ENCODE peak calls at places on chromosomes 6 and 20, in eight cellular contexts. M is EL; F is adrenal gland; L is stimulated activated CD4-positive, alpha-beta T cell treated with anti-CD3 and anti-CD28 coated beads, Interleukin-12 subunit alpha, Interleukin-12 subunit beta, amount 100 ng/mL, for 48 hours; B is amniotic epithelial cell; U is NCI-H1105; C is HFF-Myc; S is effector CD4-positive, alpha-beta T cell. Z is an unnamed sample.

GRCh38 chr6:11161031-11161966 is 49.8 kb upstream of the ERVFRD-1 start:
- DNase-seq in M (peak), F (no peak), L (no peak), B (no peak), U (no peak), C (no peak), S (no peak), Z (no peak)

GRCh38 chr20:46230811-46231282 is 77.5 kb downstream of the CDH22 start:
- DNase-seq in M (peak), F (no peak), L (no peak), B (peak), U (no peak), C (no peak), S (no peak), Z (no peak)

GRCh38 chr6:1286972-1287600 is 24.8 kb upstream of the FOXQ1 start:
- DNase-seq in M (peak), F (no peak), L (no peak), B (peak), U (no peak), C (no peak), S (no peak), Z (peak)

GRCh38 chr20:13922241-13922640 is 68.2 kb downstream of the SEL1L2 start:
- DNase-seq in M (no peak), F (no peak), L (no peak), B (no peak), U (no peak), C (no peak), S (no peak), Z (no peak)

GRCh38 chr6:144335315-144335861 is 50.3 kb downstream of the UTRN start:
- DNase-seq in M (no peak), F (no peak), L (no peak), B (no peak), U (peak), C (no peak), S (no peak), Z (no peak)

GRCh38 chr6:43742285-43742684 is 27.7 kb upstream of the VEGFA start:
- DNase-seq in M (no peak), F (no peak), L (no peak), B (no peak), U (no peak), C (no peak), S (no peak), Z (no peak)

GRCh38 chr20:48733296-48733790 is 94.5 kb downstream of the PREX1 start:
- DNase-seq in M (peak), F (no peak), L (no peak), B (peak), U (no peak), C (no peak), S (no peak), Z (no peak)

GRCh38 chr6:77292564-77293546 is 170.4 kb downstream of the HTR1B start:
- DNase-seq in M (peak), F (no peak), L (no peak), B (peak), U (no peak), C (peak), S (no peak), Z (peak)

GRCh38 chr6:38671885-38672467 is 31.0 kb downstream of the GLO1 start:
- DNase-seq in M (peak), F (no peak), L (peak), B (peak), U (peak), C (peak), S (peak), Z (peak)

GRCh38 chr6:50978631-50979030 is 160.0 kb downstream of the TFAP2B start:
- DNase-seq in M (no peak), F (no peak), L (no peak), B (no peak), U (no peak), C (no peak), S (no peak), Z (no peak)

GRCh38 chr6:137102851-137103492 is 58.2 kb upstream of the IL20RA start:
- DNase-seq in M (no peak), F (no peak), L (no peak), B (no peak), U (no peak), C (no peak), S (no peak), Z (no peak)

GRCh38 chr20:32777177-32777956 is 15.2 kb downstream of the DNMT3B start:
- DNase-seq in M (no peak), F (no peak), L (no peak), B (no peak), U (no peak), C (no peak), S (no peak), Z (no peak)

GRCh38 chr6:43715056-43715788 is 27.6 kb upstream of the MRPS18A start:
- DNase-seq in M (no peak), F (no peak), L (no peak), B (no peak), U (no peak), C (no peak), S (no peak), Z (no peak)

GRCh38 chr6:30646450-30647038 is 389 bp upstream of the C6orf136 start:
- DNase-seq in M (no peak), F (peak), L (peak), B (no peak), U (no peak), C (no peak), S (peak), Z (no peak)

GRCh38 chr6:87636313-87636712 is 46.4 kb downstream of the ORC3 start:
- DNase-seq in M (no peak), F (no peak), L (no peak), B (no peak), U (no peak), C (no peak), S (no peak), Z (no peak)

GRCh38 chr6:56416247-56416646 is 168.9 kb upstream of the COL21A1 start:
- DNase-seq in M (peak), F (no peak), L (no peak), B (no peak), U (no peak), C (no peak), S (no peak), Z (no peak)

GRCh38 chr6:160972111-160972510 is 19.5 kb upstream of the MAP3K4 start:
- DNase-seq in M (peak), F (no peak), L (no peak), B (peak), U (no peak), C (peak), S (no peak), Z (peak)